ENCODE peak calls at places on chromosomes 12 and 14, in nine cellular contexts. M is adrenal gland; Y is mesendoderm; W is body of pancreas; S is left ventricle myocardium inferior; I is psoas muscle; Z is transverse colon; E is CD4-positive, alpha-beta memory T cell; D is heart right ventricle. Q is an unnamed sample.

GRCh38 chr14:26163761-26164160 is 434.1 kb downstream of the NOVA1 start:
- DNase-seq in D (no peak), E (no peak), I (no peak), Z (no peak), W (no peak), Y (peak; percentile 84), S (no peak), M (no peak), Q (no peak)

GRCh38 chr12:50572275-50572674 is 67.5 kb downstream of the DIP2B start:
- DNase-seq in W (no peak), Z (no peak), D (no peak), S (no peak), Y (peak; percentile 56), E (no peak), I (no peak), M (no peak), Q (no peak)

GRCh38 chr12:44618960-44619359 is 257.2 kb downstream of the NELL2 start:
- DNase-seq in W (no peak), S (no peak), Y (no peak), I (no peak), E (no peak), D (no peak), M (no peak), Z (no peak), Q (no peak)

GRCh38 chr12:25962932-25963525 is 4.5 kb downstream of the RASSF8 start:
- DNase-seq in W (no peak), D (no peak), Y (no peak), E (no peak), S (no peak), Z (no peak), M (no peak), I (no peak), Q (no peak)

GRCh38 chr14:73457935-73458218 is 469 bp downstream of the NUMB start:
- DNase-seq in M (peak; percentile 53), Y (no peak), I (no peak), W (peak; percentile 50), Z (peak; percentile 58), S (peak; percentile 44), D (peak; percentile 50), E (no peak), Q (no peak)

GRCh38 chr14:53032161-53032803 is 81.4 kb upstream of the FERMT2 start:
- DNase-seq in M (peak; percentile 32), Y (no peak), W (peak; percentile 28), D (peak; percentile 43), S (no peak), Z (no peak), I (no peak), E (no peak), Q (no peak)

GRCh38 chr12:42568952-42569916 is 20.3 kb downstream of the PRICKLE1 start:
- DNase-seq in Y (peak; percentile 66), S (no peak), Z (no peak), E (no peak), W (no peak), M (no peak), I (no peak), D (peak; percentile 46), Q (peak; percentile 41)

GRCh38 chr12:109822416-109822815 is 10.8 kb downstream of the TRPV4 start:
- DNase-seq in D (no peak), E (no peak), I (no peak), M (no peak), W (peak; percentile 18), S (no peak), Z (no peak), Y (no peak), Q (no peak)

GRCh38 chr14:103442288-103442687 is 57.1 kb downstream of the MARK3 start:
- DNase-seq in E (no peak), S (no peak), I (no peak), Y (no peak), Z (no peak), W (no peak), M (no peak), D (no peak), Q (no peak)

GRCh38 chr14:56490379-56490778 is 89.2 kb upstream of the TMEM260 start:
- DNase-seq in W (no peak), S (no peak), Y (peak; percentile 35), Z (no peak), D (no peak), I (no peak), E (peak; percentile 23), M (no peak), Q (no peak)

GRCh38 chr14:34931206-34931605 is 51.6 kb upstream of the SRP54 start:
- DNase-seq in D (no peak), E (peak; percentile 82), S (no peak), I (no peak), Y (no peak), M (no peak), W (no peak), Z (peak; percentile 20), Q (peak; percentile 81)

GRCh38 chr12:91289072-91289471 is 106.5 kb upstream of the DCN start:
- DNase-seq in Y (no peak), D (no peak), Z (no peak), S (no peak), I (no peak), W (no peak), M (no peak), E (no peak), Q (no peak)

GRCh38 chr12:106171117-106171750 is 32.5 kb upstream of the NUAK1 start:
- DNase-seq in I (no peak), E (no peak), Y (no peak), Z (no peak), M (no peak), D (no peak), W (no peak), S (no peak), Q (no peak)

GRCh38 chr12:63917477-63917862 is 73.0 kb downstream of the SRGAP1 start:
- DNase-seq in W (no peak), S (no peak), E (no peak), Z (no peak), D (no peak), I (no peak), M (no peak), Y (no peak), Q (no peak)

GRCh38 chr12:113778432-113779128 is 187.5 kb downstream of the RBM19 start:
- DNase-seq in W (no peak), I (no peak), Y (peak; percentile 86), M (no peak), D (no peak), S (no peak), Z (no peak), E (no peak), Q (no peak)

GRCh38 chr12:80643961-80644360 is 63.5 kb upstream of the MYF6 start:
- DNase-seq in Z (no peak), W (no peak), S (no peak), D (no peak), E (no peak), M (no peak), I (no peak), Y (no peak), Q (no peak)

GRCh38 chr12:62210422-62210821 is 49.8 kb upstream of the USP15 start:
- DNase-seq in Z (peak; percentile 28), S (peak; percentile 24), I (peak; percentile 52), E (peak; percentile 32), D (no peak), M (no peak), Y (peak; percentile 35), W (peak; percentile 49), Q (peak; percentile 78)

DNA sequence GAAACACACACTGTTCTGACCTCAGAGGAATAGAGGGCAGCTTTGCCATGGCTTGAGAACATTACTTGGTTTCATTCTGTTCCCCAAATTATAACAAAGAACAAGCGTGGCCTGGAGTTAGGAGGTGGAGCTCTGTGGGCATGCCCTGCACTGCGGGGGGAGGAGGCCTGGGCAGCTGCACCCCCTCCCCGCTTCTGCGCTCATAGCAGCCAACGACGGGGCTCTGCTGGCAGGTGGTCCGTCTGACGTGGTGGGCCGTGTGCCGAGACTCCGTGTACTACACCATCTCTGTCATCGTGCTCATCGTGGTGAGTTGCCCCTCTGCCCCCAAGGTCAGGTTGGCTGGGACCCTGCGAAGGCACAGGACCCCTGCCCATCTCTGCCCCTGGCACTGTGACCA is 70.4 kb upstream of the RIN3 start:
- DNase-seq in Y (no peak), Z (no peak), I (no peak), M (no peak), W (no peak), D (no peak), E (no peak), S (no peak), Q (no peak)
- H3K4me1 ChIP-seq in Y (no peaks in the 10 kb centered on the region), Z (no peaks in the 10 kb centered on the region), I (no peaks in the 10 kb centered on the region), M (no peaks in the 10 kb centered on the region), W (no peaks in the 10 kb centered on the region), D (peaks cover 9% of the 10 kb centered on the region), E (no peaks in the 10 kb centered on the region), S (peaks cover 15% of the 10 kb centered on the region), Q (no peaks in the 10 kb centered on the region)

DNA sequence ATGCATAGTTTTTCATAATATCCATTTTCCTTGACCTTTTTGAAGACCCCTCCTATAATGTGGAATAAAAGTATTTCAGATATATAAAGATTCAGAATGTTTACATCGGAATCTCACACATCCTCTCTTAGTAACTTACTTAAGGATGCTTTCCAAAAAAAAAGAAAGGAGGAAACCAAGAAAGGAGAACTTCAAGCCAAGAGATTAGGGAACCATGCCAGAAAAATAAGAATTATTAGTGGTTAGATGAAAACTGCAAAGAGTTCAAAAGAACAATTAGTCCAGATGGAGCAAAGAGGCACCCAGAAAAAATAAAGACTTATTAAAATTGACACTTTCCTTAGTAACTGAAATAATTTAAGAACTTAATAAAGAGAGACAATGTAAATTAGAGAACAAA is 179.2 kb downstream of the DUSP6 start:
- DNase-seq in M (no peak), E (no peak), Y (no peak), D (no peak), W (no peak), I (no peak), S (no peak), Z (no peak), Q (no peak)
- H3K27ac ChIP-seq in M (no peak overlapping the region), E (no peak overlapping the region), Y (no peak overlapping the region), D (no peak overlapping the region), W (no peak overlapping the region), I (no peak overlapping the region), S (no peak overlapping the region), Z (no peak overlapping the region), Q (no peak overlapping the region)

DNA sequence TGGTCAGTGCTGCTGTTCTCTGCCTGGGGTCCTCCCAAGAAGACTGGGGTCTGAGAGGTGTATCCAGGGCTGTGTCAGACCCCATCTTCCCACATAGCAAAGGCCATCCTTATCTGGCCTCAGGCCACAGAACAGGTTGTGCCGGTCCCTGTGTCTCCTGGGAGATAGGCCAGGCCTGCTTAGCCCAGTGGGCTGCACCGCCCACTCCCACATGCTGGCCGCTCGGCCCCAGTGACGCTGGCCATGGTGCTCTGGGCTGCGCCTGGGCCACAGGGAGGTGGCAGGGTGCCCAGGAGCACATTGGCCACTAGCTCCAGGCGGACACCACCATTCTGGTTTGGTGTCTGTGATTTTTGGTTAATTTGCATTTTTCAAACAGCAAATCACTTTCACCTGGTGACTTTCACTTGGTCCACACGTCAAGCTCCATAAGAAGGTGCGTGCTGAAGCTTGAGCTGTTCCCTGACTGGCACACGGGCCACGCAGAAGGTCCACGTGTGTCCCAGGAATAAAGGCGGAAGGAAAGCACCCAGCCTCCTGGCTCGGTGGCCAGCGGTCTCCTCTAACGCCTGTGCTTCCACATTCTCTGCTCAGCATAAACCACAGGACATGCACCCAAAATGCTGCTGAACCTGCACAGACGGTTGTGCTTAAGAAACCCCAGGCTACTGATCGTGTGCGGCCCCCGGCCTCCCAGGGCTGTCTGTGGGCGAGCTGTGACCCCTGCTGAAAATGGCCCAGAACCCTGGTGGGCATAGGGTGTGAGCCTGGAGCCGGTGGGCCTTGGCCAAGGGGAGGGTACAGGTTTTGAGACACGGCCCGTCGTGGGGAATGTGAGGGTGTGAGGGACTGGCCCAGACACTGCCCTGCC is 4.6 kb downstream of the FBRSL1 start:
- DNase-seq in E (no peak), D (no peak), I (no peak), W (peak; percentile 83), M (peak; percentile 45), S (no peak), Z (no peak), Y (no peak), Q (no peak)
- H3K4me1 ChIP-seq in E (peaks cover 69% of the 10 kb centered on the region), D (peaks cover 70% of the 10 kb centered on the region), I (peaks cover 77% of the 10 kb centered on the region), W (peaks cover 83% of the 10 kb centered on the region), M (peaks cover 51% of the 10 kb centered on the region), S (peaks cover 90% of the 10 kb centered on the region), Z (peaks cover 56% of the 10 kb centered on the region), Y (peaks cover 2% of the 10 kb centered on the region), Q (peaks cover 79% of the 10 kb centered on the region)

GRCh38 chr14:23121401-23121800 is 2.3 kb upstream of the CEBPE start:
- DNase-seq in Z (peak; percentile 36), Y (peak; percentile 84), W (peak; percentile 57), E (no peak), S (no peak), M (peak; percentile 49), D (peak; percentile 45), I (no peak), Q (peak; percentile 23)
- H3K27ac ChIP-seq in Z (no peak overlapping the region), Y (peak overlapping the region; percentile 6), W (peak overlapping the region; percentile 20), E (no peak overlapping the region), S (peak overlapping the region; percentile 47), M (no peak overlapping the region), D (peak overlapping the region; percentile 10), I (peak overlapping the region; percentile 25), Q (no peak overlapping the region)